ENCODE peak calls at places on chromosomes 12 and 14, in nine cellular contexts. One of them, this sample, is unnamed.

GRCh38 chr12:57372233-57372632 is 58.6 kb downstream of the R3HDM2 start:
- DNase-seq in DND-41: no peak
- DNase-seq in A549: peak; percentile 85
- DNase-seq in mesendoderm: no peak
- DNase-seq in OCI-LY7: no peak
- DNase-seq in SK-N-SH: no peak
- DNase-seq in IMR-90: peak; percentile 78
- DNase-seq in endothelial cell of umbilical vein: peak; percentile 55
- DNase-seq in hepatocyte: no peak
- DNase-seq in this sample: no peak

GRCh38 chr12:119229837-119230236 is 51.1 kb downstream of the HSPB8 start:
- DNase-seq in DND-41: peak; percentile 16
- DNase-seq in A549: peak; percentile 77
- DNase-seq in mesendoderm: peak; percentile 94
- DNase-seq in OCI-LY7: peak; percentile 51
- DNase-seq in SK-N-SH: peak; percentile 53
- DNase-seq in IMR-90: peak; percentile 42
- DNase-seq in endothelial cell of umbilical vein: peak; percentile 73
- DNase-seq in hepatocyte: peak; percentile 69
- DNase-seq in this sample: no peak

GRCh38 chr12:72094490-72094889 is 155.8 kb downstream of the TPH2 start:
- DNase-seq in DND-41: no peak
- DNase-seq in A549: no peak
- DNase-seq in mesendoderm: no peak
- DNase-seq in OCI-LY7: no peak
- DNase-seq in SK-N-SH: no peak
- DNase-seq in IMR-90: no peak
- DNase-seq in endothelial cell of umbilical vein: no peak
- DNase-seq in hepatocyte: no peak
- DNase-seq in this sample: no peak

GRCh38 chr14:63992858-63993257 is 140.1 kb downstream of the SYNE2 start:
- DNase-seq in DND-41: no peak
- DNase-seq in A549: no peak
- DNase-seq in mesendoderm: no peak
- DNase-seq in OCI-LY7: no peak
- DNase-seq in SK-N-SH: no peak
- DNase-seq in IMR-90: no peak
- DNase-seq in endothelial cell of umbilical vein: no peak
- DNase-seq in hepatocyte: no peak
- DNase-seq in this sample: no peak

GRCh38 chr14:96294246-96294645 is 38.2 kb downstream of the BDKRB1 start:
- DNase-seq in DND-41: no peak
- DNase-seq in A549: no peak
- DNase-seq in mesendoderm: no peak
- DNase-seq in OCI-LY7: no peak
- DNase-seq in SK-N-SH: no peak
- DNase-seq in IMR-90: no peak
- DNase-seq in endothelial cell of umbilical vein: no peak
- DNase-seq in hepatocyte: no peak
- DNase-seq in this sample: no peak

GRCh38 chr12:89993632-89994031 is 285.0 kb upstream of the ATP2B1 start:
- DNase-seq in DND-41: no peak
- DNase-seq in A549: no peak
- DNase-seq in mesendoderm: no peak
- DNase-seq in OCI-LY7: no peak
- DNase-seq in SK-N-SH: no peak
- DNase-seq in IMR-90: no peak
- DNase-seq in endothelial cell of umbilical vein: no peak
- DNase-seq in hepatocyte: no peak
- DNase-seq in this sample: no peak

GRCh38 chr14:73833530-73834257 is 17.9 kb upstream of the PTGR2 start:
- DNase-seq in DND-41: no peak
- DNase-seq in A549: peak; percentile 47
- DNase-seq in mesendoderm: peak; percentile 85
- DNase-seq in OCI-LY7: no peak
- DNase-seq in SK-N-SH: no peak
- DNase-seq in IMR-90: peak; percentile 44
- DNase-seq in endothelial cell of umbilical vein: no peak
- DNase-seq in hepatocyte: peak; percentile 53
- DNase-seq in this sample: peak; percentile 58

GRCh38 chr12:79085106-79085682 is 220.6 kb downstream of the SYT1 start:
- DNase-seq in DND-41: no peak
- DNase-seq in A549: no peak
- DNase-seq in mesendoderm: no peak
- DNase-seq in OCI-LY7: no peak
- DNase-seq in SK-N-SH: no peak
- DNase-seq in IMR-90: no peak
- DNase-seq in endothelial cell of umbilical vein: no peak
- DNase-seq in hepatocyte: no peak
- DNase-seq in this sample: no peak

GRCh38 chr12:23193552-23193951 is 568.6 kb downstream of the ETNK1 start:
- DNase-seq in DND-41: no peak
- DNase-seq in A549: no peak
- DNase-seq in mesendoderm: no peak
- DNase-seq in OCI-LY7: no peak
- DNase-seq in SK-N-SH: no peak
- DNase-seq in IMR-90: no peak
- DNase-seq in endothelial cell of umbilical vein: no peak
- DNase-seq in hepatocyte: no peak
- DNase-seq in this sample: no peak

GRCh38 chr14:32010561-32011188 is 66.4 kb upstream of the ARHGAP5 start:
- DNase-seq in DND-41: no peak
- DNase-seq in A549: peak; percentile 95
- DNase-seq in mesendoderm: peak; percentile 79
- DNase-seq in OCI-LY7: no peak
- DNase-seq in SK-N-SH: peak; percentile 17
- DNase-seq in IMR-90: peak; percentile 67
- DNase-seq in endothelial cell of umbilical vein: peak; percentile 26
- DNase-seq in hepatocyte: peak; percentile 34
- DNase-seq in this sample: no peak

GRCh38 chr14:23953464-23954278 is at the start of gene DHRS4:
- DNase-seq in DND-41: peak; percentile 88
- DNase-seq in A549: peak; percentile 85
- DNase-seq in mesendoderm: peak; percentile 88
- DNase-seq in OCI-LY7: peak; percentile 86
- DNase-seq in SK-N-SH: peak; percentile 91
- DNase-seq in IMR-90: peak; percentile 76
- DNase-seq in endothelial cell of umbilical vein: peak; percentile 82
- DNase-seq in hepatocyte: peak; percentile 89
- DNase-seq in this sample: peak; percentile 91

GRCh38 chr12:30794591-30795409 is 40.0 kb upstream of the CAPRIN2 start:
- DNase-seq in DND-41: no peak
- DNase-seq in A549: peak; percentile 92
- DNase-seq in mesendoderm: peak; percentile 99
- DNase-seq in OCI-LY7: no peak
- DNase-seq in SK-N-SH: no peak
- DNase-seq in IMR-90: peak; percentile 85
- DNase-seq in endothelial cell of umbilical vein: peak; percentile 93
- DNase-seq in hepatocyte: peak; percentile 16
- DNase-seq in this sample: peak; percentile 88

GRCh38 chr12:74292351-74293194 is 245.1 kb upstream of the ATXN7L3B start:
- DNase-seq in DND-41: no peak
- DNase-seq in A549: no peak
- DNase-seq in mesendoderm: peak; percentile 47
- DNase-seq in OCI-LY7: no peak
- DNase-seq in SK-N-SH: no peak
- DNase-seq in IMR-90: no peak
- DNase-seq in endothelial cell of umbilical vein: no peak
- DNase-seq in hepatocyte: no peak
- DNase-seq in this sample: no peak

GRCh38 chr12:116672842-116673516 is 64.9 kb downstream of the SPRING1 start:
- DNase-seq in DND-41: peak; percentile 82
- DNase-seq in A549: no peak
- DNase-seq in mesendoderm: no peak
- DNase-seq in OCI-LY7: peak; percentile 45
- DNase-seq in SK-N-SH: no peak
- DNase-seq in IMR-90: no peak
- DNase-seq in endothelial cell of umbilical vein: no peak
- DNase-seq in hepatocyte: no peak
- DNase-seq in this sample: no peak

GRCh38 chr14:94288610-94289465 is 4.2 kb downstream of the SERPINA10 start:
- DNase-seq in DND-41: no peak
- DNase-seq in A549: no peak
- DNase-seq in mesendoderm: peak; percentile 40
- DNase-seq in OCI-LY7: no peak
- DNase-seq in SK-N-SH: no peak
- DNase-seq in IMR-90: no peak
- DNase-seq in endothelial cell of umbilical vein: no peak
- DNase-seq in hepatocyte: no peak
- DNase-seq in this sample: no peak

GRCh38 chr12:132006056-132006680 is 56.4 kb downstream of the EP400 start:
- DNase-seq in DND-41: no peak
- DNase-seq in A549: no peak
- DNase-seq in mesendoderm: no peak
- DNase-seq in OCI-LY7: no peak
- DNase-seq in SK-N-SH: no peak
- DNase-seq in IMR-90: peak; percentile 15
- DNase-seq in endothelial cell of umbilical vein: no peak
- DNase-seq in hepatocyte: no peak
- DNase-seq in this sample: no peak

GRCh38 chr12:99053599-99054362 is 408.7 kb downstream of the APAF1 start:
- DNase-seq in DND-41: no peak
- DNase-seq in A549: no peak
- DNase-seq in mesendoderm: no peak
- DNase-seq in OCI-LY7: no peak
- DNase-seq in SK-N-SH: no peak
- DNase-seq in IMR-90: no peak
- DNase-seq in endothelial cell of umbilical vein: no peak
- DNase-seq in hepatocyte: no peak
- DNase-seq in this sample: no peak

GRCh38 chr14:72254202-72254939 is 322.1 kb downstream of the RGS6 start:
- DNase-seq in DND-41: no peak
- DNase-seq in A549: no peak
- DNase-seq in mesendoderm: peak; percentile 11
- DNase-seq in OCI-LY7: no peak
- DNase-seq in SK-N-SH: no peak
- DNase-seq in IMR-90: no peak
- DNase-seq in endothelial cell of umbilical vein: no peak
- DNase-seq in hepatocyte: no peak
- DNase-seq in this sample: no peak
- H3K4me2 ChIP-seq in DND-41: no peak overlapping the region
- H3K4me2 ChIP-seq in A549: no peak overlapping the region
- H3K4me2 ChIP-seq in mesendoderm: no peak overlapping the region
- H3K4me2 ChIP-seq in OCI-LY7: no peak overlapping the region
- H3K4me2 ChIP-seq in SK-N-SH: no peak overlapping the region
- H3K4me2 ChIP-seq in IMR-90: no peak overlapping the region
- H3K4me2 ChIP-seq in endothelial cell of umbilical vein: no peak overlapping the region
- H3K4me2 ChIP-seq in hepatocyte: no peak overlapping the region
- H3K4me2 ChIP-seq in this sample: no peak overlapping the region

GRCh38 chr12:24730461-24730896 is 218.4 kb downstream of the BCAT1 start:
- DNase-seq in DND-41: no peak
- DNase-seq in A549: no peak
- DNase-seq in mesendoderm: no peak
- DNase-seq in OCI-LY7: peak; percentile 22
- DNase-seq in SK-N-SH: no peak
- DNase-seq in IMR-90: no peak
- DNase-seq in endothelial cell of umbilical vein: no peak
- DNase-seq in hepatocyte: no peak
- DNase-seq in this sample: no peak
- H3K4me2 ChIP-seq in DND-41: no peak overlapping the region
- H3K4me2 ChIP-seq in A549: no peak overlapping the region
- H3K4me2 ChIP-seq in mesendoderm: no peak overlapping the region
- H3K4me2 ChIP-seq in OCI-LY7: peak overlapping the region; percentile 24
- H3K4me2 ChIP-seq in SK-N-SH: no peak overlapping the region
- H3K4me2 ChIP-seq in IMR-90: no peak overlapping the region
- H3K4me2 ChIP-seq in endothelial cell of umbilical vein: no peak overlapping the region
- H3K4me2 ChIP-seq in hepatocyte: no peak overlapping the region
- H3K4me2 ChIP-seq in this sample: no peak overlapping the region

GRCh38 chr12:110619534-110619953 is 5.6 kb downstream of the TCTN1 start:
- DNase-seq in DND-41: no peak
- DNase-seq in A549: no peak
- DNase-seq in mesendoderm: no peak
- DNase-seq in OCI-LY7: peak; percentile 75
- DNase-seq in SK-N-SH: peak; percentile 26
- DNase-seq in IMR-90: peak; percentile 29
- DNase-seq in endothelial cell of umbilical vein: no peak
- DNase-seq in hepatocyte: no peak
- DNase-seq in this sample: no peak

GRCh38 chr12:110616471-110617115 is 2.7 kb downstream of the TCTN1 start:
- DNase-seq in DND-41: no peak
- DNase-seq in A549: no peak
- DNase-seq in mesendoderm: no peak
- DNase-seq in OCI-LY7: no peak
- DNase-seq in SK-N-SH: no peak
- DNase-seq in IMR-90: no peak
- DNase-seq in endothelial cell of umbilical vein: no peak
- DNase-seq in hepatocyte: no peak
- DNase-seq in this sample: no peak

GRCh38 chr12:110613771-110614684 is at the start of gene TCTN1:
- DNase-seq in DND-41: peak; percentile 99
- DNase-seq in A549: peak; percentile 95
- DNase-seq in mesendoderm: peak; percentile 97
- DNase-seq in OCI-LY7: peak; percentile 95
- DNase-seq in SK-N-SH: peak; percentile 98
- DNase-seq in IMR-90: peak; percentile 91
- DNase-seq in endothelial cell of umbilical vein: peak; percentile 96
- DNase-seq in hepatocyte: peak; percentile 98
- DNase-seq in this sample: peak; percentile 99

GRCh38 chr12:110615171-110615570 is 1.2 kb downstream of the TCTN1 start:
- DNase-seq in DND-41: no peak
- DNase-seq in A549: no peak
- DNase-seq in mesendoderm: no peak
- DNase-seq in OCI-LY7: no peak
- DNase-seq in SK-N-SH: no peak
- DNase-seq in IMR-90: no peak
- DNase-seq in endothelial cell of umbilical vein: no peak
- DNase-seq in hepatocyte: no peak
- DNase-seq in this sample: no peak
- H3K4me2 ChIP-seq in DND-41: no peak overlapping the region
- H3K4me2 ChIP-seq in A549: peak overlapping the region; percentile 90
- H3K4me2 ChIP-seq in mesendoderm: no peak overlapping the region
- H3K4me2 ChIP-seq in OCI-LY7: peak overlapping the region; percentile 92
- H3K4me2 ChIP-seq in SK-N-SH: peak overlapping the region; percentile 94
- H3K4me2 ChIP-seq in IMR-90: no peak overlapping the region
- H3K4me2 ChIP-seq in endothelial cell of umbilical vein: no peak overlapping the region
- H3K4me2 ChIP-seq in hepatocyte: peak overlapping the region; percentile 86
- H3K4me2 ChIP-seq in this sample: no peak overlapping the region

GRCh38 chr12:76329163-76329562 is 19.1 kb downstream of the BBS10 start:
- DNase-seq in DND-41: no peak
- DNase-seq in A549: peak; percentile 21
- DNase-seq in mesendoderm: peak; percentile 81
- DNase-seq in OCI-LY7: no peak
- DNase-seq in SK-N-SH: no peak
- DNase-seq in IMR-90: peak; percentile 86
- DNase-seq in endothelial cell of umbilical vein: peak; percentile 73
- DNase-seq in hepatocyte: peak; percentile 27
- DNase-seq in this sample: peak; percentile 90

GRCh38 chr12:76332606-76333005 is 15.6 kb downstream of the BBS10 start:
- DNase-seq in DND-41: no peak
- DNase-seq in A549: no peak
- DNase-seq in mesendoderm: no peak
- DNase-seq in OCI-LY7: no peak
- DNase-seq in SK-N-SH: no peak
- DNase-seq in IMR-90: no peak
- DNase-seq in endothelial cell of umbilical vein: no peak
- DNase-seq in hepatocyte: no peak
- DNase-seq in this sample: no peak

DNA sequence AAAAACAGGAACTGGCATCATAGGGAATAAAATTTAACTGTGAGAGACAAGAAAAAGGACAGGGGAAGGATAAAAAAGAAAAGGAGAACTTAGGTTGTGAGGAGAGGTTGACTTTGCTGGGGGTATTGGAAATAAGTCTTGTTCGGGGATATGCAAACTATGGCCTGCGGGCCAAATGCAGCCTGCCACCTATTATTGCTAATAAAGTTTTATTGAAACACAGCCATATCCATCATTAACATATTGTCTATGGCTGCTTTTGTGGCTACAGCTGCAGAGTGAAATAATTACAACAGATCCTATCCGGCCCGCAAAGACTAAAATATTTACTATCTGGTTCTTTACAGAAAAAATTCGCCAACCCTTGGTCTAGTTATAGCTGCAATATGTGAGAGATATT is 18.6 kb downstream of the BBS10 start:
- DNase-seq in DND-41: no peak
- DNase-seq in A549: no peak
- DNase-seq in mesendoderm: no peak
- DNase-seq in OCI-LY7: no peak
- DNase-seq in SK-N-SH: no peak
- DNase-seq in IMR-90: no peak
- DNase-seq in endothelial cell of umbilical vein: no peak
- DNase-seq in hepatocyte: no peak
- DNase-seq in this sample: peak; percentile 53
- H3K4me2 ChIP-seq in DND-41: no peak overlapping the region
- H3K4me2 ChIP-seq in A549: no peak overlapping the region
- H3K4me2 ChIP-seq in mesendoderm: no peak overlapping the region
- H3K4me2 ChIP-seq in OCI-LY7: no peak overlapping the region
- H3K4me2 ChIP-seq in SK-N-SH: no peak overlapping the region
- H3K4me2 ChIP-seq in IMR-90: no peak overlapping the region
- H3K4me2 ChIP-seq in endothelial cell of umbilical vein: no peak overlapping the region
- H3K4me2 ChIP-seq in hepatocyte: no peak overlapping the region
- H3K4me2 ChIP-seq in this sample: peak overlapping the region; percentile 69

This sample was measured in osteoblast.